ENCODE peak calls at places on chromosome 9, in five cellular contexts. Y is neuronal stem cell, G is H9, D is H1, T is trophoblast cell. U is an unnamed sample.

GRCh38 chr9:81848472-81848871 is 79.8 kb upstream of the SPATA31D4 start:
- DNase-seq in Y (no peak), G (no peak), D (no peak), T (peak), U (peak)

GRCh38 chr9:111099199-111100005 is 61.1 kb upstream of the LPAR1 start:
- DNase-seq in Y (peak), G (peak), D (peak), T (peak), U (peak)

GRCh38 chr9:20558609-20559016 is 63.7 kb downstream of the MLLT3 start:
- DNase-seq in Y (no peak), G (no peak), D (peak), T (peak), U (peak)

GRCh38 chr9:138007566-138008080 is 130.0 kb downstream of the CACNA1B start:
- DNase-seq in Y (no peak), G (no peak), D (no peak), T (no peak), U (no peak)

GRCh38 chr9:94086468-94086867 is 2.2 kb downstream of the PTPDC1 start:
- DNase-seq in Y (no peak), G (no peak), D (no peak), T (no peak), U (no peak)

GRCh38 chr9:15276328-15276969 is 30.6 kb downstream of the TTC39B start:
- DNase-seq in Y (no peak), G (no peak), D (no peak), T (no peak), U (no peak)

GRCh38 chr9:114552716-114553115 is 34.9 kb upstream of the ATP6V1G1 start:
- DNase-seq in Y (no peak), G (no peak), D (no peak), T (no peak), U (peak)

GRCh38 chr9:104028827-104029226 is 65.3 kb upstream of the SMC2 start:
- DNase-seq in Y (no peak), G (no peak), D (no peak), T (no peak), U (no peak)

GRCh38 chr9:73080110-73080683 is 71.5 kb upstream of the ANXA1 start:
- DNase-seq in Y (no peak), G (peak), D (no peak), T (no peak), U (no peak)

GRCh38 chr9:36922548-36922947 is 111.5 kb downstream of the PAX5 start:
- DNase-seq in Y (no peak), G (no peak), D (no peak), T (no peak), U (no peak)

GRCh38 chr9:73573235-73573634 is 421.6 kb downstream of the ANXA1 start:
- DNase-seq in Y (no peak), G (no peak), D (no peak), T (no peak), U (no peak)

GRCh38 chr9:134723491-134723890 is 81.9 kb downstream of the COL5A1 start:
- DNase-seq in Y (no peak), G (no peak), D (no peak), T (no peak), U (no peak)

GRCh38 chr9:87029904-87030303 is 82.6 kb upstream of the GAS1 start:
- DNase-seq in Y (no peak), G (no peak), D (no peak), T (no peak), U (no peak)

GRCh38 chr9:107309271-107309670 is 26.2 kb downstream of the RAD23B start:
- DNase-seq in Y (no peak), G (no peak), D (no peak), T (no peak), U (no peak)

GRCh38 chr9:86091477-86091876 is 7.9 kb downstream of the GOLM1 start:
- DNase-seq in Y (no peak), G (no peak), D (no peak), T (no peak), U (no peak)

GRCh38 chr9:96020822-96021615 is 145.5 kb downstream of the ERCC6L2 start:
- DNase-seq in Y (peak), G (no peak), D (no peak), T (peak), U (peak)

GRCh38 chr9:105681313-105681712 is 13.0 kb upstream of the TMEM38B start:
- DNase-seq in Y (no peak), G (no peak), D (no peak), T (no peak), U (no peak)

GRCh38 chr9:98101868-98102273 is 17.2 kb downstream of the TRIM14 start:
- DNase-seq in Y (no peak), G (peak), D (no peak), T (no peak), U (no peak)

GRCh38 chr9:6915635-6916034 is 157.9 kb downstream of the KDM4C start:
- DNase-seq in Y (no peak), G (no peak), D (no peak), T (no peak), U (no peak)

GRCh38 chr9:128945798-128946501 is 1.5 kb downstream of the DOLK start:
- DNase-seq in Y (no peak), G (no peak), D (no peak), T (no peak), U (no peak)

GRCh38 chr9:137411670-137412380 is 11.1 kb downstream of the EXD3 start:
- DNase-seq in Y (no peak), G (peak), D (no peak), T (peak), U (peak)

GRCh38 chr9:33229359-33230120 is 10.4 kb upstream of the SPINK4 start:
- DNase-seq in Y (no peak), G (peak), D (no peak), T (peak), U (no peak)

GRCh38 chr9:114621975-114622609 is 11.0 kb downstream of the TMEM268 start:
- DNase-seq in Y (no peak), G (no peak), D (no peak), T (no peak), U (peak)

GRCh38 chr9:131481441-131482342 is 21.0 kb upstream of the POMT1 start:
- DNase-seq in Y (no peak), G (no peak), D (no peak), T (peak), U (no peak)

GRCh38 chr9:135388530-135388929 is 91.1 kb upstream of the PPP1R26 start:
- DNase-seq in Y (no peak), G (no peak), D (no peak), T (no peak), U (no peak)

DNA sequence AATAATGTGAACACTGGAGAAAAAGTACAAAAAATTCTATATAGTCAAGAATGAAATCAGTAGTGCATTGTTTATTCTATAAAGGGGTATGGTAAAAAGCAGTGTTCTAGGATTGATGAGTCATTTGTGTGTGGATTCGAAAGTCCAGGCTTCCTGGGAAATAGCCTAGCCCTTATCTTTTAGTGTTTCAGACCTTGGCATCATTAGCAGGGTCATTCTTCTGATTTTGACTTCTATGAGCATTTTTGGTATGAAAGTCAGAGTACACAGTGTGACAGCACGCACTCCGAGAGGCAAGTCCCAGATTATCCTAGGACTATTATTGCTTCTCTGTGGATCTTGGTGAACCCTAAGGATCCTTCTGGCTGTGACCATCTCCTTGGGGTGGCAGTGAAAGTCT is 16.9 kb downstream of the PCSK5 start:
- DNase-seq in Y (no peak), G (no peak), D (no peak), T (no peak), U (peak)
- H2BK12ac ChIP-seq in Y (no peak), G (no peak), D (no peak), T (no peak), U (no peak)

GRCh38 chr9:12816656-12817101 is 41.9 kb downstream of the LURAP1L start:
- DNase-seq in Y (no peak), G (no peak), D (no peak), T (no peak), U (no peak)
- H2BK5ac ChIP-seq in Y (no peak), G (no peak), D (no peak), T (no peak), U (no peak)

GRCh38 chr9:14212697-14213420 is 101.1 kb downstream of the NFIB start:
- DNase-seq in Y (no peak), G (no peak), D (no peak), T (peak), U (no peak)

GRCh38 chr9:14212116-14212515 is 101.8 kb downstream of the NFIB start:
- DNase-seq in Y (no peak), G (no peak), D (no peak), T (no peak), U (peak)

GRCh38 chr9:14209399-14209990 is 104.4 kb downstream of the NFIB start:
- DNase-seq in Y (no peak), G (no peak), D (no peak), T (no peak), U (no peak)

GRCh38 chr9:14211564-14211963 is 102.4 kb downstream of the NFIB start:
- DNase-seq in Y (no peak), G (no peak), D (no peak), T (no peak), U (no peak)

GRCh38 chr9:14210428-14210827 is 103.5 kb downstream of the NFIB start:
- DNase-seq in Y (no peak), G (no peak), D (no peak), T (no peak), U (no peak)
- H3K14ac ChIP-seq in Y (no peak), G (no peak), D (no peak), T (no peak), U (no peak)

GRCh38 chr9:4844439-4844838 is 51.7 kb downstream of the RCL1 start:
- DNase-seq in Y (no peak), G (no peak), D (no peak), T (no peak), U (no peak)
- H2BK12ac ChIP-seq in Y (no peak), G (no peak), D (no peak), T (no peak), U (no peak)

DNA sequence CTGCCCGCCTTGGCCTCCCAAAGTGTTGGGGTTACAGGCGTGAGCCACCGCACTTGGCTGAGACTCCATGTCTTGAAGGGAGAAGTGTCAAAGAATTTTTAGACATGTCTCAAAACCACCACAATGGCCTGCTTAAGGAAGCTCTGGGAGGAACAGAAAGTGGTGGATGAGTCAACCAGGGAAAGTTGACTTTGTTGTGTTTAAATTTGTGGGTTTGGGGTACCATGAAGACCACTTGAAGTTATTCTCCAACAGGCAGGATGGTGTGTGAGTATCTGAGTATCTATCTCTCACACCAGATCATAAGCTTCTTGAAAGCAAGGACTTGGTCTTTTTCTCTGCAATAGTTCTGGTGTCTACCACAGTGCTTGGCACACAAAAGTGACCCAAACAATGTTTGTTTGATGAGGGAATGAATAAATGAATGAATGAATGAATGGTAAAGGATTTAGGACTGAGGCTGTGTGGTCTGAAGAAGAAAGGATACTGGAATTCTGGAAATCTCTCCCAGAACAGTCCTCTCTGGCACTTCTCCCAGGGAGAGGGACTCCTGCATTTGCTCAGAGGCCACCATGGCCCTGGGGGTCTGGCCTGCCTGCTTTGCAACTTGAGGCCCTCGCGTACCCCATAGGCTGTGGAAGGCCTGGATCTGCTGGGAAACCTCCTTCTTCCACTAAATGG is 187.8 kb downstream of the PALM2AKAP2 start:
- DNase-seq in Y (no peak), G (no peak), D (no peak), T (peak), U (no peak)
- H2BK5ac ChIP-seq in Y (no peak), G (no peak), D (no peak), T (no peak), U (no peak)

GRCh38 chr9:130220351-130220750 is 45.2 kb upstream of the HMCN2 start:
- DNase-seq in Y (no peak), G (no peak), D (no peak), T (no peak), U (peak)
- H3K14ac ChIP-seq in Y (no peak), G (no peak), D (no peak), T (no peak), U (no peak)